ENCODE peak calls at places on chromosomes 16 and 17, in eight cellular contexts. T, B, K, U, Q, W, S and X are unnamed samples.

GRCh38 chr17:77174928-77175720 is 34.4 kb downstream of the SEC14L1 start:
- DNase-seq in T (no peak), B (no peak), K (no peak), U (no peak), Q (no peak), W (no peak), S (no peak), X (peak)

GRCh38 chr16:11655655-11656054 is 12.6 kb upstream of the SNN start:
- DNase-seq in T (no peak), B (no peak), K (no peak), U (no peak), Q (no peak), W (no peak), S (no peak), X (no peak)

GRCh38 chr17:30809867-30810266 is 14.6 kb downstream of the CRLF3 start:
- DNase-seq in T (no peak), B (no peak), K (no peak), U (no peak), Q (no peak), W (no peak), S (no peak), X (no peak)

GRCh38 chr16:87390641-87391323 is 1.4 kb upstream of the MAP1LC3B start:
- DNase-seq in T (no peak), B (no peak), K (peak), U (peak), Q (no peak), W (no peak), S (no peak), X (no peak)

GRCh38 chr17:798246-798645 is 16.1 kb downstream of the MRM3 start:
- DNase-seq in T (no peak), B (no peak), K (peak), U (no peak), Q (no peak), W (no peak), S (no peak), X (no peak)

GRCh38 chr17:48068491-48068961 is 20.4 kb downstream of the NFE2L1 start:
- DNase-seq in T (no peak), B (peak), K (no peak), U (no peak), Q (no peak), W (no peak), S (no peak), X (no peak)

GRCh38 chr16:55508941-55509920 is at the start of gene LPCAT2:
- DNase-seq in T (peak), B (peak), K (peak), U (peak), Q (peak), W (no peak), S (peak), X (peak)

GRCh38 chr17:8038954-8039610 is at the start of gene ALOX15B:
- DNase-seq in T (peak), B (no peak), K (peak), U (no peak), Q (no peak), W (no peak), S (no peak), X (no peak)

GRCh38 chr17:27445971-27446370 is 10.3 kb upstream of the KSR1 start:
- DNase-seq in T (no peak), B (no peak), K (no peak), U (no peak), Q (no peak), W (no peak), S (no peak), X (no peak)

GRCh38 chr17:83173997-83174858 is 94.8 kb downstream of the METRNL start:
- DNase-seq in T (no peak), B (peak), K (peak), U (no peak), Q (no peak), W (no peak), S (no peak), X (no peak)

GRCh38 chr17:78120971-78121800 is 7.4 kb downstream of the TMC6 start:
- DNase-seq in T (peak), B (no peak), K (no peak), U (no peak), Q (no peak), W (no peak), S (no peak), X (no peak)

GRCh38 chr16:49600541-49600940 is 226.9 kb downstream of the C16orf78 start:
- DNase-seq in T (no peak), B (no peak), K (no peak), U (no peak), Q (no peak), W (no peak), S (no peak), X (no peak)

GRCh38 chr17:68596411-68596945 is 4.7 kb downstream of the FAM20A start:
- DNase-seq in T (no peak), B (no peak), K (no peak), U (no peak), Q (no peak), W (no peak), S (no peak), X (no peak)

GRCh38 chr17:81256616-81257015 is 17.5 kb downstream of the NDUFAF8 start:
- DNase-seq in T (no peak), B (peak), K (no peak), U (no peak), Q (peak), W (no peak), S (no peak), X (peak)

GRCh38 chr16:1773703-1774455 is 945 bp upstream of the MRPS34 start:
- DNase-seq in T (peak), B (no peak), K (no peak), U (no peak), Q (peak), W (no peak), S (no peak), X (no peak)

GRCh38 chr16:73047536-73048291 is at the start of gene ZFHX3:
- DNase-seq in T (peak), B (peak), K (peak), U (peak), Q (peak), W (no peak), S (no peak), X (no peak)

GRCh38 chr17:12512712-12513355 is 152.9 kb upstream of the MYOCD start:
- DNase-seq in T (no peak), B (no peak), K (no peak), U (no peak), Q (peak), W (no peak), S (no peak), X (no peak)

GRCh38 chr17:73901661-73902415 is 257.6 kb upstream of the SDK2 start:
- DNase-seq in T (peak), B (no peak), K (no peak), U (peak), Q (no peak), W (no peak), S (no peak), X (no peak)

GRCh38 chr16:3878610-3879009 is 1.9 kb downstream of the CREBBP start:
- DNase-seq in T (no peak), B (no peak), K (no peak), U (no peak), Q (peak), W (no peak), S (no peak), X (no peak)

GRCh38 chr17:17236295-17237025 is 508 bp downstream of the FLCN start:
- DNase-seq in T (peak), B (peak), K (peak), U (no peak), Q (peak), W (no peak), S (no peak), X (peak)

GRCh38 chr16:48101069-48101674 is 54.6 kb downstream of the ABCC12 start:
- DNase-seq in T (no peak), B (no peak), K (no peak), U (no peak), Q (no peak), W (no peak), S (no peak), X (no peak)

GRCh38 chr16:49856741-49857330 is 924 bp upstream of the ZNF423 start:
- DNase-seq in T (peak), B (peak), K (peak), U (peak), Q (peak), W (no peak), S (peak), X (peak)

GRCh38 chr17:77433385-77434135 is 292.8 kb downstream of the SEC14L1 start:
- DNase-seq in T (no peak), B (no peak), K (no peak), U (peak), Q (peak), W (no peak), S (no peak), X (no peak)

GRCh38 chr16:81994485-81994884 is 16.8 kb downstream of the SDR42E1 start:
- DNase-seq in T (no peak), B (no peak), K (no peak), U (no peak), Q (no peak), W (no peak), S (no peak), X (no peak)

GRCh38 chr16:56301391-56301850 is 110.1 kb downstream of the GNAO1 start:
- DNase-seq in T (no peak), B (peak), K (no peak), U (no peak), Q (peak), W (no peak), S (no peak), X (no peak)

GRCh38 chr17:6507535-6507934 is 48.8 kb downstream of the PITPNM3 start:
- DNase-seq in T (peak), B (peak), K (peak), U (no peak), Q (peak), W (no peak), S (peak), X (peak)

DNA sequence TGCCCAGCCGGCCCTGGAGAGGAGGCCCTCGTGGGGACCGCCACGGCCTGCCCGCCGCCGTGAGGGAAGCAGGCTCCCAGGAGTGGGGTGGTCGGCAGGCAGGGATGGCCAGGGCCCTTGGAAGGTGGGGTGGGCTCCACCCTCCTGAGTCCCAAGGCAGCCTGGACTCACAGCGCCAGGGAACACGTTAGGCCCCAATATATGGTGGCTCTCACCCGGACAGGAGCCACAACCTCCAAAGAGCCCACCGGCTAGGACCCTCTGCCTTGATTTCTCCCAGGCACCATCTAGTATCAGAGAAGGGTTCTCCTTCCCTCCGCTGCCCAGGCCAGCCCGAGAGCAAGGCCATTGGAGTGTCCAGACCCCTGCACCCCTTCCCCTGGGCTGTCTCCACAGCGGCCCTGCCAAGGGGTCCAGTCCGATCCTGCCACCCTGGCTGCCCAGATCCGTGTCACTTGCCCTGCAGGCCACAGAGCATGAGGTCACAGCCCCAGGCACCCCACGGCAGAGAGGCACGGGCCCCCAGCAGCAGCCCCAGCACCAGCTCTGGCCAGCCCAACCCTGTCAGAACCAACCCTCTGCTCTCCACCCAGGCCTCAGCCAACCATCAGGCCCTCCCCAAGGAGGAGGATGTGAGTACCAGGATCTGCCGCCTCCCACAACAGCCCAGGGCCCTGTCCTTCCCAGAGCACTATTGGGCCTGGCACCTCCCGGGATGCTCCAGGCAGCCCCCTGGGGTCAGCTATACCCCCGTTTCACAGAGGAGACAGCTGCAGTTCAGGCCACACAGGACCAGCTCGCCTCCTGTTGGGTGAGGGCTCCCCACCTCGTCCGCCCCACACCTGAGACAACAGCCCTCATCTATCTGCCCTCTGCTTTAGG is 1.1 kb upstream of the AXIN1 start:
- DNase-seq in T (no peak), B (no peak), K (no peak), U (no peak), Q (no peak), W (no peak), S (no peak), X (peak)
- H3K27ac ChIP-seq in T (peak), B (no peak), K (no peak), U (peak), Q (no peak), W (peak), S (peak), X (peak)

GRCh38 chr17:67138392-67138791 is 94.0 kb downstream of the CACNG1 start:
- DNase-seq in T (no peak), B (no peak), K (no peak), U (no peak), Q (no peak), W (no peak), S (no peak), X (no peak)
- H3K27ac ChIP-seq in T (no peak), B (no peak), K (no peak), U (no peak), Q (no peak), W (no peak), S (no peak), X (no peak)

GRCh38 chr17:57697891-57698708 is 47.0 kb downstream of the CCDC182 start:
- DNase-seq in T (no peak), B (no peak), K (no peak), U (no peak), Q (no peak), W (no peak), S (no peak), X (no peak)
- H3K27ac ChIP-seq in T (no peak), B (no peak), K (no peak), U (no peak), Q (no peak), W (no peak), S (no peak), X (no peak)

GRCh38 chr16:15854061-15854460 is 2.8 kb downstream of the MYH11 start:
- DNase-seq in T (no peak), B (no peak), K (no peak), U (no peak), Q (no peak), W (no peak), S (no peak), X (no peak)
- H3K27ac ChIP-seq in T (peak), B (no peak), K (peak), U (no peak), Q (no peak), W (no peak), S (no peak), X (no peak)

GRCh38 chr16:90004577-90004976 is 14.7 kb downstream of the DBNDD1 start:
- DNase-seq in T (no peak), B (no peak), K (no peak), U (no peak), Q (no peak), W (no peak), S (no peak), X (no peak)

GRCh38 chr16:90000733-90001427 is 18.4 kb downstream of the DBNDD1 start:
- DNase-seq in T (no peak), B (no peak), K (no peak), U (no peak), Q (no peak), W (no peak), S (no peak), X (no peak)

GRCh38 chr16:90001761-90002503 is 17.3 kb downstream of the DBNDD1 start:
- DNase-seq in T (no peak), B (no peak), K (no peak), U (no peak), Q (no peak), W (no peak), S (no peak), X (no peak)

GRCh38 chr16:89999831-90000574 is 19.3 kb downstream of the DBNDD1 start:
- DNase-seq in T (no peak), B (peak), K (no peak), U (no peak), Q (no peak), W (no peak), S (no peak), X (no peak)

GRCh38 chr16:90002759-90003158 is 16.5 kb downstream of the DBNDD1 start:
- DNase-seq in T (no peak), B (no peak), K (no peak), U (no peak), Q (no peak), W (no peak), S (no peak), X (no peak)
- H3K27ac ChIP-seq in T (no peak), B (no peak), K (no peak), U (no peak), Q (no peak), W (peak), S (no peak), X (no peak)

GRCh38 chr16:16109453-16110110 is 113.7 kb downstream of the ABCC6 start:
- DNase-seq in T (no peak), B (no peak), K (no peak), U (no peak), Q (no peak), W (no peak), S (no peak), X (no peak)
- H3K27ac ChIP-seq in T (peak), B (no peak), K (no peak), U (no peak), Q (no peak), W (no peak), S (no peak), X (no peak)

DNA sequence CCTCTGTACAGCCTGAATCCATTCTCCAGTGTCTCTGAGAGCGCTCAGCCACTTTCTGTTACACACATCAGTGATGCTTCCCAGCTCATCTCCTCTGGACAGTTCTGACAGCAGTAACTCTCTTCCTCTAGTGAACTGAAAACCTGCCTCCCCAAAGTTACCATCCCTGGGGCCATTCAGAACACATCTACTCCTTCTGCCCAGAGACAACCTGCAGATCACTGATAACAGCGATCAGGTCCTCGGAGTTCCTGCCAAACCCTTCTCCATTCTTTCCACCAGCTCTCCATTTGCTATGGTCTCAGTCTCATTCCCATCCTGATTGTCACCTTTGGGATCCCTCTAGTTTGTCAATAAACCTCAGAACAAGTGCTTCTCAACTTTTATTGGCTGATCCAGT is 7.3 kb downstream of the ZZEF1 start:
- DNase-seq in T (no peak), B (no peak), K (no peak), U (no peak), Q (no peak), W (no peak), S (no peak), X (no peak)
- H3K27ac ChIP-seq in T (peak), B (no peak), K (no peak), U (no peak), Q (no peak), W (no peak), S (no peak), X (no peak)